ENCODE peak calls at places on chromosomes 12 and 14, in five cellular contexts. C is right lobe of liver, N is NT2/D1, I is Caco-2, W is kidney glomerular epithelial cell. K is an unnamed sample.

GRCh38 chr14:29039171-29039570 is 272.6 kb downstream of the FOXG1 start:
- DNase-seq in C (no peak), N (no peak), I (no peak), W (no peak), K (peak)

GRCh38 chr14:96538663-96539317 is 36.6 kb downstream of the PAPOLA start:
- DNase-seq in C (no peak), N (no peak), I (no peak), W (peak), K (no peak)

GRCh38 chr14:94165744-94166143 is 8.4 kb upstream of the PPP4R4 start:
- DNase-seq in C (no peak), N (no peak), I (no peak), W (no peak), K (no peak)

GRCh38 chr12:80714055-80714454 is 2.7 kb upstream of the MYF5 start:
- DNase-seq in C (peak), N (no peak), I (no peak), W (no peak), K (no peak)

GRCh38 chr12:103249614-103250013 is 246.2 kb downstream of the C12orf42 start:
- DNase-seq in C (no peak), N (no peak), I (no peak), W (no peak), K (no peak)

GRCh38 chr14:72780771-72781170 is 113.1 kb downstream of the DPF3 start:
- DNase-seq in C (no peak), N (no peak), I (no peak), W (no peak), K (no peak)

GRCh38 chr12:22765731-22766130 is 140.8 kb downstream of the ETNK1 start:
- DNase-seq in C (no peak), N (no peak), I (no peak), W (no peak), K (no peak)

GRCh38 chr12:76329163-76329562 is 19.1 kb downstream of the BBS10 start:
- DNase-seq in C (no peak), N (no peak), I (no peak), W (peak), K (peak)

GRCh38 chr12:66059670-66060069 is 70.9 kb downstream of the LLPH start:
- DNase-seq in C (no peak), N (no peak), I (no peak), W (no peak), K (no peak)

GRCh38 chr12:93191956-93192355 is 185.8 kb upstream of the NUDT4 start:
- DNase-seq in C (no peak), N (no peak), I (no peak), W (no peak), K (no peak)

GRCh38 chr12:110073049-110073831 is 24.9 kb upstream of the C12orf76 start:
- DNase-seq in C (peak), N (no peak), I (no peak), W (no peak), K (peak)

K was measured in putamen.